ENCODE peak calls at places on chromosome 2, in six cellular contexts. B is HT-29, M is amygdala, I is posterior cingulate gyrus, N is mesothelial cell of epicardium, P is brain microvascular endothelial cell. G is an unnamed sample.

GRCh38 chr2:66766582-66766981 is 331.7 kb downstream of the MEIS1 start:
- DNase-seq in B (no peak), M (no peak), I (no peak), N (no peak), P (no peak), G (no peak)

GRCh38 chr2:129902731-129903585 is 76.5 kb upstream of the RAB6C start:
- DNase-seq in B (no peak), M (no peak), I (peak), N (no peak), P (no peak), G (no peak)

GRCh38 chr2:191382801-191383200 is 137.6 kb downstream of the MYO1B start:
- DNase-seq in B (peak), M (no peak), I (no peak), N (no peak), P (peak), G (no peak)

GRCh38 chr2:189535433-189535832 is 45.2 kb downstream of the SLC40A1 start:
- DNase-seq in B (no peak), M (no peak), I (no peak), N (no peak), P (no peak), G (no peak)

GRCh38 chr2:215726070-215726469 is 287.3 kb downstream of the MREG start:
- DNase-seq in B (no peak), M (no peak), I (no peak), N (no peak), P (no peak), G (no peak)

GRCh38 chr2:228681426-228681825 is 499.9 kb upstream of the SPHKAP start:
- DNase-seq in B (peak), M (no peak), I (no peak), N (no peak), P (peak), G (no peak)

GRCh38 chr2:44354761-44355160 is 6.5 kb downstream of the PREPL start:
- DNase-seq in B (no peak), M (no peak), I (no peak), N (no peak), P (no peak), G (no peak)

GRCh38 chr2:143615617-143616016 is 486.4 kb downstream of the ARHGAP15 start:
- DNase-seq in B (no peak), M (no peak), I (no peak), N (no peak), P (no peak), G (no peak)

GRCh38 chr2:156065912-156066311 is 266.6 kb downstream of the NR4A2 start:
- DNase-seq in B (peak), M (no peak), I (no peak), N (no peak), P (no peak), G (no peak)

GRCh38 chr2:43418673-43419072 is 177.2 kb downstream of the THADA start:
- DNase-seq in B (no peak), M (no peak), I (no peak), N (no peak), P (no peak), G (no peak)

GRCh38 chr2:98457045-98457696 is 12.5 kb downstream of the INPP4A start:
- DNase-seq in B (no peak), M (no peak), I (no peak), N (no peak), P (peak), G (no peak)

GRCh38 chr2:105287692-105288091 is 41.8 kb downstream of the TGFBRAP1 start:
- DNase-seq in B (peak), M (no peak), I (no peak), N (no peak), P (peak), G (no peak)

GRCh38 chr2:228245601-228246000 is 64.1 kb upstream of the SPHKAP start:
- DNase-seq in B (no peak), M (no peak), I (no peak), N (no peak), P (no peak), G (no peak)

GRCh38 chr2:29580223-29580622 is 341.2 kb downstream of the ALK start:
- DNase-seq in B (no peak), M (no peak), I (no peak), N (no peak), P (no peak), G (no peak)

GRCh38 chr2:9753276-9753600 is 90.0 kb upstream of the TAF1B start:
- DNase-seq in B (peak), M (no peak), I (no peak), N (no peak), P (peak), G (no peak)